ENCODE peak calls at places on chromosome 9, in ten cellular contexts. One of them, this sample, is unnamed.

GRCh38 chr9:115104908-115105307 is 13.0 kb downstream of the TNC start:
- DNase-seq in right lobe of liver: no peak
- DNase-seq in HCT116: no peak
- DNase-seq in heart left ventricle: no peak
- DNase-seq in IMR-90: peak
- DNase-seq in stomach: no peak
- DNase-seq in GM12891: no peak
- DNase-seq in thyroid gland: no peak
- DNase-seq in HepG2: no peak
- DNase-seq in transverse colon: no peak
- DNase-seq in this sample: no peak

GRCh38 chr9:95053611-95054440 is 263.7 kb downstream of the FANCC start:
- DNase-seq in thyroid gland: no peak
- DNase-seq in HCT116: no peak
- DNase-seq in HepG2: no peak
- DNase-seq in right lobe of liver: no peak
- DNase-seq in transverse colon: no peak
- DNase-seq in heart left ventricle: no peak
- DNase-seq in IMR-90: peak
- DNase-seq in stomach: no peak
- DNase-seq in GM12891: no peak
- DNase-seq in this sample: no peak

GRCh38 chr9:113828211-113828610 is 47.9 kb upstream of the ZNF618 start:
- DNase-seq in transverse colon: no peak
- DNase-seq in heart left ventricle: no peak
- DNase-seq in HCT116: no peak
- DNase-seq in IMR-90: peak
- DNase-seq in GM12891: no peak
- DNase-seq in stomach: no peak
- DNase-seq in thyroid gland: no peak
- DNase-seq in right lobe of liver: no peak
- DNase-seq in HepG2: no peak
- DNase-seq in this sample: no peak

GRCh38 chr9:69885474-69885929 is 64.9 kb downstream of the CFAP95 start:
- DNase-seq in heart left ventricle: no peak
- DNase-seq in transverse colon: no peak
- DNase-seq in thyroid gland: peak
- DNase-seq in IMR-90: no peak
- DNase-seq in GM12891: no peak
- DNase-seq in stomach: no peak
- DNase-seq in HCT116: no peak
- DNase-seq in right lobe of liver: no peak
- DNase-seq in HepG2: no peak
- DNase-seq in this sample: peak

GRCh38 chr9:86303316-86303975 is 21.1 kb upstream of the ISCA1 start:
- DNase-seq in transverse colon: no peak
- DNase-seq in right lobe of liver: no peak
- DNase-seq in IMR-90: peak
- DNase-seq in GM12891: no peak
- DNase-seq in HepG2: no peak
- DNase-seq in heart left ventricle: no peak
- DNase-seq in stomach: no peak
- DNase-seq in thyroid gland: no peak
- DNase-seq in HCT116: no peak
- DNase-seq in this sample: no peak

GRCh38 chr9:87537625-87538024 is 40.0 kb downstream of the DAPK1 start:
- DNase-seq in right lobe of liver: no peak
- DNase-seq in HCT116: no peak
- DNase-seq in HepG2: no peak
- DNase-seq in IMR-90: no peak
- DNase-seq in stomach: no peak
- DNase-seq in GM12891: no peak
- DNase-seq in heart left ventricle: no peak
- DNase-seq in thyroid gland: no peak
- DNase-seq in transverse colon: no peak
- DNase-seq in this sample: no peak

GRCh38 chr9:81317939-81318338 is 371.4 kb downstream of the TLE1 start:
- DNase-seq in right lobe of liver: no peak
- DNase-seq in heart left ventricle: no peak
- DNase-seq in HCT116: no peak
- DNase-seq in stomach: no peak
- DNase-seq in HepG2: no peak
- DNase-seq in IMR-90: no peak
- DNase-seq in GM12891: no peak
- DNase-seq in transverse colon: no peak
- DNase-seq in thyroid gland: no peak
- DNase-seq in this sample: no peak

GRCh38 chr9:93183663-93184438 is at the start of gene WNK2:
- DNase-seq in IMR-90: no peak
- DNase-seq in HCT116: no peak
- DNase-seq in GM12891: peak
- DNase-seq in right lobe of liver: no peak
- DNase-seq in HepG2: no peak
- DNase-seq in stomach: peak
- DNase-seq in thyroid gland: peak
- DNase-seq in heart left ventricle: no peak
- DNase-seq in transverse colon: peak
- DNase-seq in this sample: no peak

GRCh38 chr9:12640021-12640587 is 53.1 kb upstream of the TYRP1 start:
- DNase-seq in stomach: no peak
- DNase-seq in thyroid gland: no peak
- DNase-seq in IMR-90: peak
- DNase-seq in HCT116: peak
- DNase-seq in transverse colon: no peak
- DNase-seq in right lobe of liver: no peak
- DNase-seq in GM12891: no peak
- DNase-seq in heart left ventricle: no peak
- DNase-seq in HepG2: peak
- DNase-seq in this sample: no peak

GRCh38 chr9:71626395-71626794 is 141.9 kb downstream of the CEMIP2 start:
- DNase-seq in GM12891: no peak
- DNase-seq in right lobe of liver: no peak
- DNase-seq in heart left ventricle: no peak
- DNase-seq in transverse colon: no peak
- DNase-seq in HCT116: no peak
- DNase-seq in HepG2: no peak
- DNase-seq in thyroid gland: no peak
- DNase-seq in IMR-90: no peak
- DNase-seq in stomach: no peak
- DNase-seq in this sample: no peak

GRCh38 chr9:31671011-31671410 is 713.4 kb upstream of the ACO1 start:
- DNase-seq in right lobe of liver: no peak
- DNase-seq in heart left ventricle: no peak
- DNase-seq in HCT116: no peak
- DNase-seq in transverse colon: no peak
- DNase-seq in IMR-90: no peak
- DNase-seq in HepG2: no peak
- DNase-seq in GM12891: no peak
- DNase-seq in thyroid gland: no peak
- DNase-seq in stomach: no peak
- DNase-seq in this sample: no peak

DNA sequence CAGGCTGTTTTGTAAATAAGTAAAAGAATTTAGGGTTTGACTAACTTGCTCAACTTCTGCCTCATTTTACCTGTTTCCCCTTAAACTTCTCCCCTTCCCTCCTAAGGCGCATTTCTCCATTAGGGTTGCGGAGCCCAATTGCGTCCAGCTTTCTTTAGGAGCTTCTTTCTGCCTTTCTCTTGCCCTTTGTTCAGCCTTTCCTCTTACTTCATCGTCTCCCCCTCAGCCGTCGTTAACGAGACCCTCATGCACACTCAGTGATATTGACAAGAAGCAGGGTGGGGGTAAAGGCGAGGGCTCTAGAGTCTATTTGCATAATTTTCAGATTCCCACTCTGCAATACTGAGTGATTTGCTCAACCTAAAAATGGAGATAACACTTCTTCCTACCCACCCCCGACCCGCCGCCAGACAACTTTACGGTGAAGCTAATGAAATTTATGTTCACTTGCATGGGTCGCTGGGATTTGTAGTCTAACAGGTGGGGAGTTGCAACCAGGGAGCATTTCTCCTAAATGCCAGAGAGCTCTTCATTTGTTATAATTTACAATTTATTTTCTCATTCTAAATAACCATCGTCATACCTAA is 1.3 kb upstream of the TBC1D2 start:
- DNase-seq in stomach: no peak
- DNase-seq in right lobe of liver: no peak
- DNase-seq in IMR-90: no peak
- DNase-seq in heart left ventricle: no peak
- DNase-seq in HepG2: no peak
- DNase-seq in GM12891: no peak
- DNase-seq in thyroid gland: no peak
- DNase-seq in transverse colon: no peak
- DNase-seq in HCT116: no peak
- DNase-seq in this sample: no peak
- TF ChIP-seq POLR2A in stomach: no peak
- TF ChIP-seq POLR2A in right lobe of liver: no peak
- TF ChIP-seq POLR2A in IMR-90: no peak
- TF ChIP-seq POLR2A in heart left ventricle: no peak
- TF ChIP-seq POLR2A in HepG2: no peak
- TF ChIP-seq POLR2A in GM12891: no peak
- TF ChIP-seq POLR2A in thyroid gland: no peak
- TF ChIP-seq POLR2A in transverse colon: no peak
- TF ChIP-seq POLR2A in HCT116: no peak
- TF ChIP-seq POLR2A in this sample: no peak

DNA sequence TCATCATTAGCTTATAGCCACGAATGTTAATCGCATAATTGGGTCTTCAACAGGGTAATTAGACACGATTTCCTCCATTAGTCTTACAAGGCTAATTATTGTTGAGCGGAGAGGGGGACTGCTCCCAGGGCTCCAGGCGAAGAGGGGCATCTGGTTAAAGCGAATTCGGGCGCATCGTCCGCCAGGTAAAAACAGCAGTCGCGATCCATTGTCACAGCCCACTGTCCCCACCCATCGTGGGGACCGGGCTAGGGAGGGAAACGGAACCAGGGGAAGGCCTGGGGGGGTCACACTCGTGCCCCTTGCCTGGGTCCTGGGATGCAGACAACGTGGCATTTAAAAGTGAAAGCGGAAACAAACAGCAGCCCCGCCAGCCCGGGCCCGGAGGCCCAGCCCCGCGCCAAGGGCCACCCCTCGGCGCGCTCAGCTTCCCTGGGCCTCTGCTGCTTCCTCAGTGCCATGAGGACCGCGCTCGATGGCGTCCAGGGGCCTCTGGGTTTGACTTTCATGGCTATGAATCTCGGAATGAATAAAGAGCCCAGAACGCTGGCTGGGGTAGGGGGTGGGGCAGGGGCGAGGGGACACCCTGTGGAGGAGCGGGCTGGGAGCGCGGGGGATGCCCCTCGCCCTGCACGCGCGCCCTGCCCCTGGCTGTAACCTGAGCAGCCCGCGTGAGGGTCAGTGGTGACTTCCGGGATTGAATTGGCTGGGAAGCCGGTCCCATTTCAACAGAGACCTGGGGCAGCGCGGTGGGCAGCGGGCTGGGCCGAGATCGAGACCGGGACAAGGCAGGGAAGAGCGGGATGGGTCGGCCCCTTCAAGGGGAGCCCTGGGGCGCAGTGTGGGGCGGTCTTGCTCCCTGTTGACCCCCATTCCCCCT is 99.9 kb downstream of the GTF3C4 start:
- DNase-seq in stomach: peak
- DNase-seq in IMR-90: peak
- DNase-seq in transverse colon: peak
- DNase-seq in HCT116: no peak
- DNase-seq in GM12891: peak
- DNase-seq in right lobe of liver: peak
- DNase-seq in thyroid gland: peak
- DNase-seq in heart left ventricle: peak
- DNase-seq in HepG2: peak
- DNase-seq in this sample: peak
- TF ChIP-seq POLR2A in stomach: no peak
- TF ChIP-seq POLR2A in IMR-90: peak
- TF ChIP-seq POLR2A in transverse colon: peak
- TF ChIP-seq POLR2A in HCT116: no peak
- TF ChIP-seq POLR2A in GM12891: peak
- TF ChIP-seq POLR2A in right lobe of liver: peak
- TF ChIP-seq POLR2A in thyroid gland: peak
- TF ChIP-seq POLR2A in heart left ventricle: no peak
- TF ChIP-seq POLR2A in HepG2: peak
- TF ChIP-seq POLR2A in this sample: peak

DNA sequence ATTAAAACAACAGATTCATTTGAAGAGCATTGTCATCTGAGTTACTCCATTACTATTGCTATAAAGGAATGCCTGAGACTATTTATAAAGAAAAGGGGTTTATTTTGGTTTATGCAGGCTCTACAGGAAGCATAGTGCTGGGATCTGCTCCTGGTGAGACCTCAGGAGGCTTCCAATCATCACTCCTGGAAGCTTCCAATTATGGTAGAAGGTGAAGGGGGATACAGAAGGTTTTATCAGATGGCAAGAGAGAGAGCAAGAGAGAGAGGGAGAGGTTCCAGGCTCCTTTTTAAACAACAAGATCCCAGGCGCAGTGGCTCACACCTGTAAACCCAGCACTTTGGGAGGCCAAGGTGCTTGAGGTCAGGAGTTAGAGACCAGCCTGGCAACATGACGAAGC is 63.5 kb downstream of the ASS1 start:
- DNase-seq in thyroid gland: no peak
- DNase-seq in stomach: no peak
- DNase-seq in HCT116: no peak
- DNase-seq in HepG2: no peak
- DNase-seq in transverse colon: no peak
- DNase-seq in right lobe of liver: no peak
- DNase-seq in GM12891: no peak
- DNase-seq in heart left ventricle: no peak
- DNase-seq in IMR-90: no peak
- DNase-seq in this sample: no peak
- TF ChIP-seq POLR2A in thyroid gland: no peak
- TF ChIP-seq POLR2A in stomach: no peak
- TF ChIP-seq POLR2A in HCT116: no peak
- TF ChIP-seq POLR2A in HepG2: no peak
- TF ChIP-seq POLR2A in transverse colon: no peak
- TF ChIP-seq POLR2A in right lobe of liver: no peak
- TF ChIP-seq POLR2A in GM12891: no peak
- TF ChIP-seq POLR2A in heart left ventricle: no peak
- TF ChIP-seq POLR2A in IMR-90: no peak
- TF ChIP-seq POLR2A in this sample: no peak

DNA sequence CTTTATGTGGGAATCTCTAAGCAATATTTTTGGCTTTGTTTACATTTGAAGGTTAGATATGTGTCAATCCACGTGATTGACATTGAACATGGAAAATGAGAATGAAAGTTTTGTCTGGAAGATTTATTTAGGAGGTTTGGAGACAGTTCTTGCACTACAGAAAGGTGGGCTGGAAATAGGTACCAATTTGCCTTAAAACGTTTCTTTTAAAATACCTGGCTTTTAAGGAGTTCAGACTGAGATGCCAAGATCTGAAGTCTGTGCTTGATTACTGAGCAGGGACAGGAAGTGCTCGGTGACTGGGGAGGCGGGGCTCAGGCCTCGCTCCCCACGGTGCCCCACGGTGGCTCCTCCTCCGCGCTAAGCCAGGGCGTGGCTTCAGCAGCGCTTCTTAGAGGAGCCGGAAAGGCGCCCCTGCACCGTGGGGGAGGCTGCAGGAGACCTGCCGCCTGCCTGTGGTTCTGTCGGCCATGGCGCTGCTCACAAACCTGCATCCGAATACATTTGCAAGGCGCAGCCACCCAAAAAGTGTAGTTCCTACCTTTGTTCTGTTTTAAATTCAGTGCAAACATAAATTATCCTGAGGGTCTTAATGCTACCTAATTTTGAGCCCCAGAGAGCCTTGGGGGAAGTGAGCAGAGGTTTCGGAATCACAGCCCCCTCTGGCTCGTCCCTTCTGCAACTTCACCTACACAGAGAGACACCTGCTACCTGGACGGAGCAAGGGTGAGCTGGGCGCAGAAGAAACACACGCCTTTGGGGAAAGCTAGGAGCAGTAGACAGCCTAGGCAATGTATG is 49.2 kb downstream of the USP20 start:
- DNase-seq in right lobe of liver: peak
- DNase-seq in stomach: peak
- DNase-seq in HCT116: peak
- DNase-seq in thyroid gland: peak
- DNase-seq in IMR-90: peak
- DNase-seq in transverse colon: peak
- DNase-seq in GM12891: peak
- DNase-seq in heart left ventricle: peak
- DNase-seq in HepG2: peak
- DNase-seq in this sample: peak
- TF ChIP-seq POLR2A in right lobe of liver: peak
- TF ChIP-seq POLR2A in stomach: no peak
- TF ChIP-seq POLR2A in HCT116: peak
- TF ChIP-seq POLR2A in thyroid gland: peak
- TF ChIP-seq POLR2A in IMR-90: no peak
- TF ChIP-seq POLR2A in transverse colon: peak
- TF ChIP-seq POLR2A in GM12891: peak
- TF ChIP-seq POLR2A in heart left ventricle: no peak
- TF ChIP-seq POLR2A in HepG2: peak
- TF ChIP-seq POLR2A in this sample: no peak

This sample was measured in H54.